ENCODE peak calls at places on chromosomes 3 and 15, in five cellular contexts. E is spleen, D is thoracic aorta, T is Karpas-422, X is body of pancreas. Z is an unnamed sample.

GRCh38 chr3:50189274-50189673 is 2.1 kb upstream of the GNAT1 start:
- DNase-seq in E (no peak), T (peak; percentile 87), X (peak; percentile 89), D (peak; percentile 49), Z (peak; percentile 32)

GRCh38 chr15:62135532-62136134 is 29.5 kb downstream of the C2CD4B start:
- DNase-seq in X (peak; percentile 74), E (no peak), T (no peak), D (peak; percentile 25), Z (no peak)

GRCh38 chr3:18233987-18234716 is 191.0 kb downstream of the SATB1 start:
- DNase-seq in E (no peak), T (no peak), X (no peak), D (no peak), Z (no peak)

GRCh38 chr15:89669309-89669865 is 9.8 kb downstream of the PLIN1 start:
- DNase-seq in T (no peak), D (no peak), X (no peak), E (no peak), Z (no peak)

GRCh38 chr15:43125095-43125661 is 8.2 kb upstream of the TMEM62 start:
- DNase-seq in X (no peak), E (no peak), T (no peak), D (no peak), Z (no peak)

GRCh38 chr3:39317571-39318169 is 11.8 kb upstream of the CCR8 start:
- DNase-seq in X (no peak), T (no peak), D (no peak), E (no peak), Z (no peak)

GRCh38 chr3:66858656-66859381 is 139.3 kb upstream of the KBTBD8 start:
- DNase-seq in E (no peak), D (no peak), T (peak; percentile 51), X (no peak), Z (no peak)

GRCh38 chr3:185381321-185381720 is 18.4 kb downstream of the MAP3K13 start:
- DNase-seq in E (no peak), X (no peak), T (no peak), D (no peak), Z (peak; percentile 82)

GRCh38 chr3:126098391-126098858 is 14.5 kb upstream of the SLC41A3 start:
- DNase-seq in E (no peak), D (no peak), X (no peak), T (no peak), Z (no peak)

GRCh38 chr3:47652142-47652541 is 73.5 kb upstream of the CSPG5 start:
- DNase-seq in D (no peak), T (peak; percentile 58), X (peak; percentile 38), E (no peak), Z (no peak)

GRCh38 chr15:59918994-59919951 is 84.8 kb upstream of the FOXB1 start:
- DNase-seq in X (no peak), T (no peak), E (no peak), D (no peak), Z (no peak)

GRCh38 chr15:70318594-70318993 is 220.9 kb upstream of the TLE3 start:
- DNase-seq in T (peak; percentile 60), D (no peak), E (no peak), X (no peak), Z (no peak)

GRCh38 chr15:92954578-92954977 is 54.5 kb downstream of the CHD2 start:
- DNase-seq in E (no peak), T (peak; percentile 64), D (no peak), X (no peak), Z (no peak)

GRCh38 chr15:90121086-90121485 is 18.8 kb upstream of the IDH2 start:
- DNase-seq in E (no peak), X (no peak), D (no peak), T (no peak), Z (no peak)

GRCh38 chr3:23129817-23130216 is 73.3 kb upstream of the UBE2E2 start:
- DNase-seq in E (no peak), D (no peak), T (no peak), X (no peak), Z (peak; percentile 59)

GRCh38 chr15:75921732-75922703 is 18.3 kb downstream of the FBXO22 start:
- DNase-seq in X (peak; percentile 40), E (no peak), D (no peak), T (peak; percentile 69), Z (no peak)

GRCh38 chr15:92021765-92022164 is 168.3 kb downstream of the SLCO3A1 start:
- DNase-seq in T (no peak), E (no peak), X (no peak), D (no peak), Z (peak; percentile 88)

GRCh38 chr15:31299588-31300207 is 26.9 kb upstream of the KLF13 start:
- DNase-seq in T (no peak), D (no peak), X (no peak), E (no peak), Z (no peak)
- H3K4me1 ChIP-seq in T (peaks cover 73% of the 10 kb centered on the region), D (no peaks in the 10 kb centered on the region), X (peaks cover 39% of the 10 kb centered on the region), E (no peaks in the 10 kb centered on the region), Z (no peaks in the 10 kb centered on the region)

GRCh38 chr3:111862974-111863373 is 3.9 kb downstream of the PHLDB2 start:
- DNase-seq in X (no peak), T (no peak), E (no peak), D (no peak), Z (no peak)

GRCh38 chr3:111861396-111861795 is 2.3 kb downstream of the PHLDB2 start:
- DNase-seq in E (no peak), T (no peak), D (no peak), X (no peak), Z (no peak)

GRCh38 chr3:111863942-111864341 is 4.9 kb downstream of the PHLDB2 start:
- DNase-seq in X (no peak), T (no peak), E (no peak), D (no peak), Z (no peak)

GRCh38 chr3:111859974-111860859 is 1.2 kb downstream of the PHLDB2 start:
- DNase-seq in X (peak; percentile 81), D (peak; percentile 31), T (peak; percentile 89), E (peak; percentile 87), Z (peak; percentile 94)

GRCh38 chr3:111862415-111862814 is 3.4 kb downstream of the PHLDB2 start:
- DNase-seq in X (no peak), T (no peak), D (no peak), E (no peak), Z (no peak)
- H3K4me1 ChIP-seq in X (peaks cover 47% of the 10 kb centered on the region), T (peaks cover 21% of the 10 kb centered on the region), D (peaks cover 31% of the 10 kb centered on the region), E (peaks cover 4% of the 10 kb centered on the region), Z (peaks cover 6% of the 10 kb centered on the region)

DNA sequence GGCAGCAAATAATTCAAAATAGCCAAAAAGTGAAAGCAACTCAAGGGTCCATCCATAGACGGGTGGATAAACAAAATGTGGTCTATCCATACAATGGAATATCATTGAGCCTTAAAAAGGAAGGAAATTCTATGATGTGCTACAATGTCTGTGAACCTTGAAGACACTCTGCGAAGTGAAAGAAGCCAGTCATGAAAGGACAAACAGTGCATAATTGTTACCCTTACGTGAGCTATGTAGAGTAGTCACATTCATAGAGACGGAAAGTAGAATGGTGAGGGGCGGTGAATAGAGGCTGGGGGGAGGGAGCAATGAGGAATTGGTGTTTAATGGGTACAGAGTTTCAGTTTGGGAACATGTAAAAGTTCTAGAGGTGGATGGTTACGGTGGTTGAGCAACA is 18.1 kb downstream of the IGF1R start:
- DNase-seq in T (no peak), D (no peak), E (no peak), X (no peak), Z (no peak)
- H3K4me1 ChIP-seq in T (no peaks in the 10 kb centered on the region), D (peaks cover 34% of the 10 kb centered on the region), E (peaks cover 4% of the 10 kb centered on the region), X (peaks cover 57% of the 10 kb centered on the region), Z (no peaks in the 10 kb centered on the region)

GRCh38 chr3:65560133-65560532 is 478.6 kb downstream of the MAGI1 start:
- DNase-seq in T (no peak), D (no peak), X (no peak), E (no peak), Z (no peak)
- H3K4me1 ChIP-seq in T (no peaks in the 10 kb centered on the region), D (no peaks in the 10 kb centered on the region), X (no peaks in the 10 kb centered on the region), E (no peaks in the 10 kb centered on the region), Z (no peaks in the 10 kb centered on the region)

GRCh38 chr3:30684361-30684760 is 78.0 kb downstream of the TGFBR2 start:
- DNase-seq in D (no peak), E (no peak), T (no peak), X (no peak), Z (no peak)
- H3K4me1 ChIP-seq in D (peaks cover 64% of the 10 kb centered on the region), E (peaks cover 46% of the 10 kb centered on the region), T (no peaks in the 10 kb centered on the region), X (peaks cover 39% of the 10 kb centered on the region), Z (no peaks in the 10 kb centered on the region)

GRCh38 chr3:138682674-138683073 is 74.1 kb downstream of the FAIM start:
- DNase-seq in E (no peak), X (no peak), D (no peak), T (no peak), Z (no peak)

GRCh38 chr3:138684411-138684810 is 75.8 kb downstream of the FAIM start:
- DNase-seq in E (no peak), D (no peak), X (peak; percentile 20), T (no peak), Z (no peak)

GRCh38 chr3:138678874-138679392 is 70.4 kb downstream of the FAIM start:
- DNase-seq in X (no peak), T (no peak), E (no peak), D (no peak), Z (no peak)

GRCh38 chr3:138678086-138678485 is 69.5 kb downstream of the FAIM start:
- DNase-seq in X (no peak), E (no peak), T (peak; percentile 69), D (no peak), Z (no peak)

GRCh38 chr3:138681463-138682215 is 73.1 kb downstream of the FAIM start:
- DNase-seq in T (no peak), E (no peak), X (no peak), D (no peak), Z (no peak)
- H3K4me1 ChIP-seq in T (peaks cover 37% of the 10 kb centered on the region), E (no peaks in the 10 kb centered on the region), X (peaks cover 54% of the 10 kb centered on the region), D (no peaks in the 10 kb centered on the region), Z (peaks cover 4% of the 10 kb centered on the region)

DNA sequence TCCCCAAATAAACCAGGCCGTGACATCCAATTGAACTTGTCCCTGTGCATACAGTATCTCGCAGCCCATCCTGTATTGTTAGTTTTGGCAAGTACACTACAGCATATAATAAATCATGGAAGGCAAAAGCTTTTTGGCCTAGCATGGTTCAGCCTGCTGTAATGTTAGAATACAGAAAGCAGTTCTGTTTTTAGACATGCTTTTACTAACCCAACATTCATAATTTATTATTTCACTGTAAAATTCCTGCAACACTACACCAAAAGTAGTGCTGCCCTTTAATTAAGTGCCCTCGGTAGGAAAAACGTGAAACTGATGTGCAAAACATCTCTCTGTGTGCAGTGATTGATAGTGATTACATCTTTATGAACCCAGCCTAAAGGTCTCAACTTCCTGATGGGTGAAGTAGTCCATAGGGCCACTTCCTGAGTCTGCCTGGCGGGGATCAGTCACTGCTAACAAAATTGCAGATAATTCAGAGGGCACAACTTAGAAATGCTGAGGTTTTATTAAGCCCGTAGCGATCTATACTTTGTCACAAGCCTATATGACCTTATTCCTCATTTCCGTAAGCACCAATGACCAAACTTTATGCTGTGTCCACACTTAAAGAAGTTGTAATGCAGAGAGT is 227.8 kb downstream of the CDIN1 start:
- DNase-seq in X (no peak), E (no peak), D (no peak), T (no peak), Z (no peak)
- H3K4me1 ChIP-seq in X (peaks cover 31% of the 10 kb centered on the region), E (no peaks in the 10 kb centered on the region), D (peaks cover 19% of the 10 kb centered on the region), T (no peaks in the 10 kb centered on the region), Z (no peaks in the 10 kb centered on the region)

Z was measured in MM.1S.